ENCODE peak calls at places on chromosomes 3 and 15, in seven cellular contexts. G, H, B, Y, L, M and O are unnamed samples.

GRCh38 chr15:40445411-40446055 is 4.8 kb downstream of the BAHD1 start:
- DNase-seq in G (no peak), H (no peak), B (no peak), Y (peak; percentile 34), L (peak; percentile 64), M (peak; percentile 90), O (no peak)

GRCh38 chr3:43765417-43766030 is 74.8 kb downstream of the ABHD5 start:
- DNase-seq in G (no peak), H (no peak), B (no peak), Y (no peak), L (peak; percentile 37), M (peak; percentile 69), O (peak; percentile 24)

GRCh38 chr3:51221959-51222358 is 163.1 kb upstream of the MANF start:
- DNase-seq in G (no peak), H (no peak), B (no peak), Y (no peak), L (no peak), M (no peak), O (no peak)

GRCh38 chr15:80940851-80941250 is 48.8 kb downstream of the MESD start:
- DNase-seq in G (peak; percentile 70), H (no peak), B (no peak), Y (no peak), L (no peak), M (no peak), O (no peak)

GRCh38 chr15:31230630-31231485 is 95.8 kb upstream of the KLF13 start:
- DNase-seq in G (no peak), H (peak; percentile 82), B (no peak), Y (no peak), L (no peak), M (no peak), O (no peak)

GRCh38 chr3:134312873-134313838 is 61.1 kb downstream of the AMOTL2 start:
- DNase-seq in G (peak; percentile 92), H (no peak), B (peak; percentile 44), Y (no peak), L (peak; percentile 77), M (peak; percentile 76), O (no peak)

GRCh38 chr3:43417133-43417532 is 130.8 kb downstream of the SNRK start:
- DNase-seq in G (no peak), H (no peak), B (no peak), Y (no peak), L (no peak), M (no peak), O (no peak)

GRCh38 chr3:196995646-196996355 is 27.2 kb upstream of the PIGZ start:
- DNase-seq in G (no peak), H (no peak), B (no peak), Y (no peak), L (no peak), M (peak; percentile 7), O (no peak)

GRCh38 chr3:39150803-39151631 is 2.4 kb downstream of the CSRNP1 start:
- DNase-seq in G (peak; percentile 98), H (no peak), B (no peak), Y (peak; percentile 82), L (peak; percentile 98), M (peak; percentile 97), O (peak; percentile 75)

GRCh38 chr3:188084751-188085595 is 69.0 kb upstream of the LPP start:
- DNase-seq in G (no peak), H (no peak), B (no peak), Y (no peak), L (no peak), M (no peak), O (no peak)

GRCh38 chr3:141371882-141372281 is 3.6 kb downstream of the ZBTB38 start:
- DNase-seq in G (no peak), H (peak; percentile 31), B (no peak), Y (no peak), L (no peak), M (no peak), O (no peak)

GRCh38 chr3:106381265-106381942 is 512.6 kb upstream of the CBLB start:
- DNase-seq in G (no peak), H (no peak), B (no peak), Y (no peak), L (no peak), M (no peak), O (no peak)

GRCh38 chr3:8729479-8729878 is 4.1 kb upstream of the CAV3 start:
- DNase-seq in G (no peak), H (no peak), B (no peak), Y (no peak), L (no peak), M (no peak), O (no peak)

GRCh38 chr3:38314112-38314766 is 32.1 kb downstream of the SLC22A14 start:
- DNase-seq in G (no peak), H (no peak), B (no peak), Y (no peak), L (no peak), M (no peak), O (no peak)

GRCh38 chr3:134364061-134364935 is 9.9 kb downstream of the AMOTL2 start:
- DNase-seq in G (peak; percentile 98), H (peak; percentile 47), B (peak; percentile 66), Y (peak; percentile 89), L (peak; percentile 99), M (peak; percentile 96), O (peak; percentile 91)

GRCh38 chr3:69249001-69249400 is 126.6 kb upstream of the LMOD3 start:
- DNase-seq in G (no peak), H (no peak), B (no peak), Y (no peak), L (no peak), M (no peak), O (no peak)

GRCh38 chr3:87350367-87351199 is 74.2 kb upstream of the POU1F1 start:
- DNase-seq in G (no peak), H (peak; percentile 62), B (no peak), Y (no peak), L (peak; percentile 60), M (peak; percentile 47), O (no peak)

GRCh38 chr15:57479005-57479404 is 102.7 kb downstream of the CGNL1 start:
- DNase-seq in G (no peak), H (no peak), B (no peak), Y (no peak), L (no peak), M (no peak), O (no peak)

GRCh38 chr15:89068325-89068784 is 19.9 kb upstream of the ABHD2 start:
- DNase-seq in G (peak; percentile 56), H (peak; percentile 46), B (no peak), Y (peak; percentile 79), L (peak; percentile 98), M (peak; percentile 98), O (peak; percentile 60)

GRCh38 chr3:112298781-112299180 is 4.8 kb upstream of the SLC9C1 start:
- DNase-seq in G (no peak), H (no peak), B (no peak), Y (no peak), L (no peak), M (no peak), O (no peak)

GRCh38 chr15:98807262-98807661 is 158.9 kb downstream of the IGF1R start:
- DNase-seq in G (no peak), H (no peak), B (no peak), Y (peak; percentile 66), L (peak; percentile 59), M (peak; percentile 89), O (no peak)

GRCh38 chr3:159807137-159808028 is 181.3 kb upstream of the IL12A start:
- DNase-seq in G (no peak), H (no peak), B (no peak), Y (no peak), L (no peak), M (no peak), O (no peak)

DNA sequence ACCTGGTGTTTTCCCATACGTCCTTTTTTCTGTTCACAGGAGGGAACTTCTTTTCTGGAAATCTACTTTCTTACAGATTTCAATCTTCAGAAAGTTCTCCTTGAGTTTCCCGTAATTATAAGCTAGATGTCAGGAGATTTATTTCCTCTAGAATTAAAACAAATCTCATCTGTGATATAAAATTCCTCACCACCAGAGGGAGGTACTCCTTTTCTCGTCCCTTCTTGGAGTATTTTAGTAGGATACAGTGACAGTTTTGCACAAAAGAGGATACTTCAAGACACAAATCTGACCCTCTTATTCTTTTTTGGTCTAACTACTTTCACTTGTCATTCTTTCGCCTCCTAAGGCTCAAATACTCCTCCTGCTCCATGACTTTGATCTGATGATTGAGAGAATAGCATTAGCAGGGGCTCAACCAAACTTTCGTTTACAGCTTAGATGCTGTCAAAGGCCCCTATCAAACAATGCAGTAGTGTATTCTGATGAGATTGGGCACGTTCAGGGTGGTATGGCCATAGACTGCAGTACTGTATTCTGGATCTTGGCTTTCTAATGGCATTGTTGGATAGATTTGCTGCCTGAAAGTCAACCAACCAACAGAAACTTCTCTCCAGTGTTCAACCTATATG is 38.0 kb downstream of the TMEM41A start:
- DNase-seq in G (no peak), H (peak; percentile 9), B (no peak), Y (no peak), L (peak; percentile 16), M (peak; percentile 34), O (peak; percentile 5)
- TF ChIP-seq CTCF in G (no peak), H (no peak), B (peak; percentile 59), Y (peak; percentile 15), L (peak; percentile 34), M (peak; percentile 45), O (peak; percentile 72)

DNA sequence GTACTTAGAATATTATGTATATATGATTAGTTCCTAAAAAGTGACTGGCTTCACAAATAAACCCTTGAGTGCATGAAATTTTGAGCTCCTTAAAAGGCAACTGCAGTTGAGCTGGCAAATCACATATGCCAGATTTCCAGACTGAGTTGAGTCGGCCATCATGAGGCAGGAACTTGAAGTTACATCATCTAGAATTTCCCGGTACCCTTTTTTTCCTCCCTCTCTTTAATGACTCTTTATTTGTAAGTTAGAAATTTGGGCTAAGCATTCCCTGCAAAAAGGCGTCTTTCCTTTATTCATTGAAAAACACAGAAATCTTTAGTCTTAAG is 162.6 kb downstream of the FNDC3B start:
- DNase-seq in G (no peak), H (no peak), B (no peak), Y (no peak), L (peak; percentile 87), M (peak; percentile 96), O (peak; percentile 27)
- TF ChIP-seq CTCF in G (no peak), H (no peak), B (no peak), Y (peak; percentile 5), L (no peak), M (peak; percentile 20), O (peak; percentile 26)

GRCh38 chr15:64746356-64746755 is 29.0 kb downstream of the RBPMS2 start:
- DNase-seq in G (no peak), H (no peak), B (no peak), Y (no peak), L (no peak), M (no peak), O (no peak)
- TF ChIP-seq CTCF in G (no peak), H (no peak), B (no peak), Y (no peak), L (no peak), M (no peak), O (no peak)

DNA sequence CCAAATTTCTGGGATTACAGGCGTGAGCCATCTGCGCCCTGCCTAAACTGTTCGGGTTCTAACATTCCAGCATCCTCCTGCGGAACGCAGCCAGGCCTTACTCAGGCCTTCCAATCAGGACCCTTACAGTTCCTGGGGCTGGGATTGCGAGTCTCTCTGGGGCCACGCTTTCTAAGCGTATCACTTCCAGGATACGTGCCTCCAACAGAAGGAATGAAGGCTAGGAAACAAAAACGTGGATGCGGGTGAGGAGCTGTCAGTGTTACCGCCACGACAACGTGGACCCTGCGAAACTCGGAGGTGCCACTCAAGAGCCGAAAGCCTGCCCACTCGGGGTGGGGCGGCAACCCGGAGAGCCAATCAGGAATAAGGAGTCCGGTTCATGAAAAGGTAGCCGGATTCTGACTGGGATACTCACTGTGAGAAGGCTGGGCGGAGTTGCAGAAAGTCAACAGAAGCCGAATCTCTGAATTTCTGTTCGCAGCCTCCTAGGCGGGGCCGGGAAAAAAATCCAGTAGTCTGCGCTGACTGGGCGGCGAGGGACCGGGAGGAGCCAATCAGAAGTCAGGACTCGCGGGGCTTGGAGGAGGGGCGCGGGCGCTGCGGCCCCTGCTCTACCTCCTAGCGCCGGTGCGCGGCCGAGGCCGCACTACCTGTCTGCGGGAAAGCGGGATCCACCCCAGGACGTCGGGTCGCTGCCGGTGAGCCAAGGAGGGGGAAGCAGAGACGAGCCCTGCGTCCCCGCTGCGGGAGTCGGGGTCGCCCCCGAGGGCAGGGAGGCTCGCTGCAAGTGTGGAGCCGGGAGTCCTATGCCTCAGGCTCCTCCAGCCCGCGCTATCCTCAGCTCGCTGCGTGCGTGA is at the start of gene HYKK:
- DNase-seq in G (peak; percentile 97), H (peak; percentile 88), B (peak; percentile 86), Y (peak; percentile 91), L (peak; percentile 98), M (peak; percentile 96), O (peak; percentile 96)
- TF ChIP-seq CTCF in G (no peak), H (no peak), B (peak; percentile 43), Y (no peak), L (peak; percentile 14), M (no peak), O (peak; percentile 43)